ENCODE peak calls at places on chromosomes 16 and 17, in four cellular contexts. O is activated naive CD8-positive, alpha-beta T cell treated with anti-CD3 and anti-CD28 coated beads, Interleukin-2, amount 50 U/mL, for 16 hours; H is ACHN; B is NCI-H446. M is an unnamed sample.

GRCh38 chr16:84360170-84360569 is 8.2 kb upstream of the ATP2C2 start:
- DNase-seq in O (no peak), H (peak; percentile 19), B (no peak), M (no peak)

GRCh38 chr17:39174907-39175694 is 9.1 kb upstream of the ARL5C start:
- DNase-seq in B (no peak), O (peak; percentile 56), H (peak; percentile 61), M (peak; percentile 52)

GRCh38 chr17:17186051-17186450 is 20.1 kb downstream of the PLD6 start:
- DNase-seq in H (no peak), B (no peak), O (peak; percentile 32), M (no peak)

GRCh38 chr17:18225562-18226283 is at the start of gene LLGL1:
- DNase-seq in H (no peak), O (no peak), B (no peak), M (peak; percentile 6)

GRCh38 chr16:67486805-67487204 is 3.5 kb upstream of the AGRP start:
- DNase-seq in O (no peak), B (no peak), H (no peak), M (no peak)

GRCh38 chr17:77704048-77704815 is 254.3 kb upstream of the TNRC6C start:
- DNase-seq in O (no peak), B (no peak), H (no peak), M (no peak)

GRCh38 chr17:49259663-49260010 is 29.1 kb upstream of the PHOSPHO1 start:
- DNase-seq in H (no peak), O (no peak), B (no peak), M (no peak)

GRCh38 chr17:30173649-30174048 is 57.0 kb downstream of the NSRP1 start:
- DNase-seq in O (no peak), B (no peak), H (peak; percentile 71), M (no peak)

GRCh38 chr17:28615260-28615940 is 1.4 kb upstream of the RSKR start:
- DNase-seq in B (no peak), H (no peak), O (no peak), M (no peak)

GRCh38 chr17:10797848-10798328 is 6.0 kb downstream of the TMEM238L start:
- DNase-seq in H (no peak), O (no peak), B (no peak), M (no peak)

GRCh38 chr17:56939869-56940484 is 20.9 kb downstream of the COIL start:
- DNase-seq in H (peak; percentile 77), O (no peak), B (peak; percentile 8), M (peak; percentile 86)

GRCh38 chr16:10668322-10669045 is 26.2 kb downstream of the TEKT5 start:
- DNase-seq in B (no peak), O (no peak), H (peak; percentile 51), M (peak; percentile 22)

GRCh38 chr17:75774988-75775668 is 9.5 kb upstream of the UNK start:
- DNase-seq in B (no peak), H (peak; percentile 29), O (no peak), M (no peak)

GRCh38 chr17:79949646-79950292 is 85.9 kb downstream of the TBC1D16 start:
- DNase-seq in O (no peak), H (no peak), B (no peak), M (no peak)

GRCh38 chr16:88920618-88921602 is 54.5 kb upstream of the PABPN1L start:
- DNase-seq in O (no peak), B (no peak), H (no peak), M (peak; percentile 20)

GRCh38 chr17:27357236-27357635 is 63.3 kb downstream of the WSB1 start:
- DNase-seq in H (no peak), O (no peak), B (no peak), M (no peak)

GRCh38 chr17:43952351-43952723 is 1.4 kb downstream of the PYY start:
- DNase-seq in O (no peak), B (no peak), H (no peak), M (no peak)

GRCh38 chr17:181213-182163 is at the start of gene DOC2B:
- DNase-seq in H (peak; percentile 27), B (no peak), O (no peak), M (no peak)

GRCh38 chr16:78684040-78684611 is 584.7 kb downstream of the WWOX start:
- DNase-seq in O (no peak), H (no peak), B (no peak), M (no peak)

GRCh38 chr17:77394540-77395295 is 253.9 kb downstream of the SEC14L1 start:
- DNase-seq in O (no peak), B (no peak), H (no peak), M (no peak)

GRCh38 chr16:81552743-81553079 is 108.1 kb downstream of the CMIP start:
- DNase-seq in O (no peak), B (no peak), H (no peak), M (no peak)

GRCh38 chr16:50841081-50841886 is 99.4 kb downstream of the CYLD start:
- DNase-seq in H (no peak), B (no peak), O (peak; percentile 17), M (no peak)

GRCh38 chr17:75490173-75490743 is 25.1 kb downstream of the CASKIN2 start:
- DNase-seq in B (no peak), O (no peak), H (no peak), M (no peak)

GRCh38 chr17:20009302-20010098 is at the start of gene SPECC1:
- DNase-seq in H (peak; percentile 81), B (peak; percentile 18), O (peak; percentile 81), M (peak; percentile 79)

GRCh38 chr17:32491371-32492280 is 4.8 kb downstream of the CDK5R1 start:
- DNase-seq in O (no peak), B (no peak), H (no peak), M (no peak)

GRCh38 chr17:80408872-80409271 is 6.1 kb upstream of the ENDOV start:
- DNase-seq in H (peak; percentile 19), O (no peak), B (no peak), M (no peak)

GRCh38 chr16:72805486-72805885 is 242.4 kb downstream of the ZFHX3 start:
- DNase-seq in B (no peak), O (no peak), H (no peak), M (no peak)

GRCh38 chr17:57463103-57463885 is 207.0 kb downstream of the MSI2 start:
- DNase-seq in O (peak; percentile 32), H (no peak), B (no peak), M (no peak)

GRCh38 chr16:48201515-48202201 is 42.4 kb upstream of the LONP2 start:
- DNase-seq in H (no peak), B (no peak), O (no peak), M (no peak)

GRCh38 chr16:27860091-27860490 is 203.4 kb downstream of the GSG1L start:
- DNase-seq in B (no peak), O (no peak), H (no peak), M (no peak)

GRCh38 chr16:50389900-50390896 is 21.4 kb upstream of the BRD7 start:
- DNase-seq in H (no peak), O (no peak), B (no peak), M (no peak)

GRCh38 chr17:80441133-80441578 is 26.2 kb downstream of the ENDOV start:
- DNase-seq in H (peak; percentile 58), B (no peak), O (no peak), M (peak; percentile 33)